ENCODE peak calls at places on chromosomes 12 and 14, in eight cellular contexts. M is neural progenitor cell, A is OCI-LY7, L is left ventricle myocardium inferior, B is MM.1S, K is pancreas, C is HCT116, F is heart right ventricle. Z is an unnamed sample. For H3K36me3 and H3K4me1, the result is how much of the 10 kb centered on the place peaks cover.

GRCh38 chr14:28101992-28102391 is 664.6 kb upstream of the FOXG1 start:
- DNase-seq in M (no peak), A (no peak), L (no peak), B (no peak), K (no peak), C (no peak), F (no peak), Z (no peak)

GRCh38 chr12:85653731-85654455 is 182.3 kb downstream of the RASSF9 start:
- DNase-seq in M (no peak), A (no peak), L (no peak), B (no peak), K (no peak), C (no peak), F (no peak), Z (no peak)

GRCh38 chr14:63524537-63525155 is 18.5 kb downstream of the PPP2R5E start:
- DNase-seq in M (no peak), A (peak), L (no peak), B (no peak), K (no peak), C (no peak), F (no peak), Z (no peak)

GRCh38 chr14:23043749-23044148 is 1.7 kb downstream of the PSMB11 start:
- DNase-seq in M (peak), A (no peak), L (no peak), B (no peak), K (no peak), C (no peak), F (no peak), Z (no peak)

GRCh38 chr12:64256166-64256800 is 34.2 kb upstream of the KICS2 start:
- DNase-seq in M (peak), A (peak), L (no peak), B (peak), K (no peak), C (peak), F (peak), Z (no peak)

GRCh38 chr14:44309336-44309735 is 197.7 kb downstream of the FSCB start:
- DNase-seq in M (no peak), A (no peak), L (no peak), B (no peak), K (no peak), C (no peak), F (no peak), Z (no peak)

GRCh38 chr12:85835810-85836715 is at the start of gene RASSF9:
- DNase-seq in M (peak), A (no peak), L (peak), B (no peak), K (peak), C (no peak), F (peak), Z (peak)

GRCh38 chr14:97179573-97179972 is 382.4 kb downstream of the VRK1 start:
- DNase-seq in M (no peak), A (no peak), L (no peak), B (no peak), K (no peak), C (no peak), F (no peak), Z (no peak)

GRCh38 chr14:54364555-54365415 is 32.0 kb upstream of the CDKN3 start:
- DNase-seq in M (no peak), A (no peak), L (peak), B (no peak), K (no peak), C (no peak), F (peak), Z (no peak)

GRCh38 chr12:26628234-26628633 is 204.8 kb downstream of the ITPR2 start:
- DNase-seq in M (no peak), A (no peak), L (no peak), B (no peak), K (no peak), C (no peak), F (no peak), Z (no peak)

GRCh38 chr14:100425454-100425814 is 102.3 kb downstream of the SLC25A47 start:
- DNase-seq in M (peak), A (no peak), L (no peak), B (no peak), K (no peak), C (no peak), F (no peak), Z (no peak)

GRCh38 chr14:88247228-88247627 is 75.8 kb downstream of the KCNK10 start:
- DNase-seq in M (no peak), A (no peak), L (no peak), B (no peak), K (no peak), C (no peak), F (no peak), Z (no peak)

GRCh38 chr14:28308727-28309126 is 457.9 kb upstream of the FOXG1 start:
- DNase-seq in M (no peak), A (no peak), L (no peak), B (no peak), K (no peak), C (no peak), F (no peak), Z (no peak)

GRCh38 chr12:81722004-81722403 is 37.1 kb downstream of the PPFIA2 start:
- DNase-seq in M (no peak), A (no peak), L (no peak), B (no peak), K (no peak), C (no peak), F (no peak), Z (no peak)

GRCh38 chr14:24425704-24426103 is 3.8 kb downstream of the CBLN3 start:
- DNase-seq in M (no peak), A (no peak), L (no peak), B (no peak), K (no peak), C (no peak), F (no peak), Z (no peak)

GRCh38 chr12:118302053-118302452 is 70.7 kb downstream of the TAOK3 start:
- DNase-seq in M (no peak), A (no peak), L (no peak), B (no peak), K (no peak), C (no peak), F (no peak), Z (no peak)

GRCh38 chr14:40122978-40123648 is 690.9 kb upstream of the FBXO33 start:
- DNase-seq in M (no peak), A (no peak), L (no peak), B (no peak), K (no peak), C (peak), F (no peak), Z (no peak)

GRCh38 chr12:14771651-14772137 is 31.6 kb downstream of the WBP11 start:
- DNase-seq in M (peak), A (peak), L (no peak), B (peak), K (no peak), C (no peak), F (no peak), Z (no peak)

GRCh38 chr12:56411781-56412639 is 37.2 kb downstream of the TIMELESS start:
- DNase-seq in M (no peak), A (no peak), L (no peak), B (no peak), K (no peak), C (no peak), F (no peak), Z (no peak)

GRCh38 chr12:132726386-132726785 is 15.7 kb downstream of the PGAM5 start:
- DNase-seq in M (no peak), A (no peak), L (no peak), B (no peak), K (no peak), C (no peak), F (no peak), Z (no peak)

GRCh38 chr12:48027183-48028002 is 23.1 kb upstream of the COL2A1 start:
- DNase-seq in M (peak), A (no peak), L (no peak), B (no peak), K (no peak), C (no peak), F (no peak), Z (no peak)

GRCh38 chr12:5442251-5443006 is 10.5 kb downstream of the NTF3 start:
- DNase-seq in M (peak), A (peak), L (no peak), B (peak), K (no peak), C (peak), F (peak), Z (no peak)

GRCh38 chr12:78062781-78063180 is 232.1 kb downstream of the NAV3 start:
- DNase-seq in M (no peak), A (no peak), L (peak), B (no peak), K (peak), C (no peak), F (peak), Z (no peak)

GRCh38 chr14:51844482-51844881 is 15.9 kb upstream of the GNG2 start:
- DNase-seq in M (no peak), A (peak), L (no peak), B (no peak), K (no peak), C (no peak), F (no peak), Z (no peak)

DNA sequence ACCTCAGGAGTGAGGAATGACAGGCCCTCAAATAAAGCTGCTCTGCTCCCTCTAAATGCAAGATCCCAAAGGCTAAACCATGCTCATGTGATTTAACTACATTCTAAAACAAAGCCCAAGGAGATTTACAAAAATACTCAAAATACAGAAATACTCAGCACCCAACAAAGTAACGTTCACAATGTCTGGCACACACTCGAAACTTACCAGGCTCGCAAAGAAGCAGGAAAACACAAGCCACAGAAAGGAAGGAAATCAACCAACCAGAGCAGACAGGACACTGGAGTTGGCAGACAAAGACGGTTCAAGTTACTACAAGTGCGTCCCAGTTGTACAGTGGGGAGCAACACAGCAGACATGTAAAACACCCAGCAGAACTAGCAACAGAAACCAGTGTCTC is 33.4 kb downstream of the STX2 start:
- DNase-seq in M (no peak), A (no peak), L (no peak), B (no peak), K (no peak), C (no peak), F (no peak), Z (no peak)
- H3K36me3 ChIP-seq in M (under half), A (under half), L (half or more), B (under half), K (under half), C (under half), F (under half), Z (half or more)

GRCh38 chr12:121956041-121956341 is 37.6 kb downstream of the CFAP251 start:
- DNase-seq in M (no peak), A (no peak), L (no peak), B (no peak), K (no peak), C (no peak), F (no peak), Z (no peak)

GRCh38 chr12:121953293-121953692 is 34.9 kb downstream of the CFAP251 start:
- DNase-seq in M (no peak), A (no peak), L (no peak), B (no peak), K (no peak), C (no peak), F (no peak), Z (no peak)

GRCh38 chr12:121957831-121958515 is 39.6 kb downstream of the CFAP251 start:
- DNase-seq in M (no peak), A (no peak), L (no peak), B (no peak), K (no peak), C (no peak), F (no peak), Z (no peak)

GRCh38 chr12:121953695-121954094 is 35.3 kb downstream of the CFAP251 start:
- DNase-seq in M (no peak), A (no peak), L (no peak), B (no peak), K (no peak), C (no peak), F (no peak), Z (no peak)

GRCh38 chr12:121955258-121956040 is 37.1 kb downstream of the CFAP251 start:
- DNase-seq in M (peak), A (peak), L (no peak), B (no peak), K (no peak), C (peak), F (no peak), Z (no peak)
- TF ChIP-seq CTCF in M (peak), A (peak), L (peak), B (no peak), K (no peak), C (peak), F (peak), Z (peak)

DNA sequence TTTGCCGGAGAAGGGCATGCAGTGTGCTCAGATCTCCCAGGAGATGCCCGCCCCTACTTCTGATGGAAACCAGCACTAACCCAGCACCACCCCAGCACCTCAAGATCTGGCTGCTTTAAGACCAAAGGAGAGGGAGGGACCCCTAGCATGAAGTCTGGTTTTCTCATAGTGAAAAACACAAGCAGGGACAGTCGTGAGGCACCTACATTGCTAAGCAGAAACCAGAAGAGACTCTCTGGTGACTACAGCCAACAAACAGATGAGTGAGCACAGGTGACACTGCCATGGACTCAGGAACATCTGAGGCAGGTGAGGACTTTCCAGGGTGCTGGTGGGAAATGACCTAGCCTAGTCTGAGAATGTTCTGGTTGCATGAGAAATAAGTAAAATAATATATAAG is 43.8 kb upstream of the HSP90B1 start:
- DNase-seq in M (no peak), A (no peak), L (no peak), B (no peak), K (no peak), C (no peak), F (no peak), Z (no peak)
- H3K4me1 ChIP-seq in M (under half), A (under half), L (under half), B (under half), K (under half), C (under half), F (under half), Z (under half)

DNA sequence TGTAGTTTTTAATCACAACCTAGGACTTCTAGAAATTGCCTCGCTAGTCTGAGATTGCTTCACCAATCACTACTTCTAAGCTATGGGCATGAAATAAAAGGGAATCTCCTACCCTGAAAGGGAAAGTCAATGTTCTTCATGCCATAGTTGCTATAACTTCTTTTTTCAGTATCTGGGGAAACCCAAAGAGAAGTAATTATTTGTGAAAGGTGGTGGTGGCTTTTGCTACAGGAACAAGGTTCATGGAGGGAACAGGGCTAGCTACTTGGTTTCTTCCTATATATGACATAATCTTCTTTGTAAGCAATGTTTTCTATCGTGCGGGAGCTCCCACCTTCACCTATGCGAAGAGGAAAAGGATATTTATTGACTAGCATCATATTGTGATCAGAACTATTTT is 61.6 kb upstream of the DNM1L start:
- DNase-seq in M (no peak), A (no peak), L (no peak), B (no peak), K (no peak), C (no peak), F (no peak), Z (no peak)
- H3K36me3 ChIP-seq in M (under half), A (half or more), L (half or more), B (under half), K (under half), C (under half), F (under half), Z (half or more)

GRCh38 chr14:70872678-70873020 is 34.6 kb upstream of the PCNX1 start:
- DNase-seq in M (no peak), A (no peak), L (no peak), B (no peak), K (no peak), C (no peak), F (no peak), Z (no peak)
- TF ChIP-seq CTCF in M (no peak), A (no peak), L (no peak), B (no peak), K (no peak), C (no peak), F (no peak), Z (no peak)

GRCh38 chr14:67784244-67784823 is 32.1 kb downstream of the ZFYVE26 start:
- DNase-seq in M (no peak), A (no peak), L (no peak), B (no peak), K (no peak), C (no peak), F (no peak), Z (no peak)
- H3K4me1 ChIP-seq in M (under half), A (under half), L (under half), B (under half), K (under half), C (under half), F (under half), Z (under half)